ENCODE peak calls at places on chromosomes 1 and 21, in four cellular contexts. Q is H1, D is GM12878, Y is SK-N-SH. T is an unnamed sample.

GRCh38 chr1:1091344-1092148 is 17.4 kb upstream of the RNF223 start:
- DNase-seq in Q (no peak), Y (peak), D (no peak), T (no peak)

GRCh38 chr1:73611681-73612080 is 586.3 kb downstream of the LRRIQ3 start:
- DNase-seq in Y (no peak), Q (no peak), D (no peak), T (no peak)

GRCh38 chr1:58780586-58781452 is 3.0 kb downstream of the JUN start:
- DNase-seq in D (no peak), Y (no peak), Q (no peak), T (no peak)

GRCh38 chr1:118077331-118078055 is 107.5 kb downstream of the SPAG17 start:
- DNase-seq in Y (no peak), Q (peak), D (no peak), T (peak)

GRCh38 chr21:32516729-32517649 is 68.3 kb downstream of the TCP10L start:
- DNase-seq in Q (no peak), Y (no peak), D (no peak), T (no peak)

GRCh38 chr1:116842654-116843053 is 67.1 kb upstream of the PTGFRN start:
- DNase-seq in Y (no peak), Q (no peak), D (no peak), T (peak)

GRCh38 chr1:204879351-204879750 is 8.7 kb downstream of the NFASC start:
- DNase-seq in Q (no peak), D (no peak), Y (peak), T (no peak)

GRCh38 chr1:61316493-61316892 is 234.1 kb downstream of the NFIA start:
- DNase-seq in Y (no peak), D (no peak), Q (no peak), T (no peak)

GRCh38 chr1:234535763-234536515 is 57.0 kb upstream of the TARBP1 start:
- DNase-seq in D (no peak), Y (no peak), Q (no peak), T (no peak)

GRCh38 chr1:27618341-27619067 is 14.6 kb upstream of the AHDC1 start:
- DNase-seq in Y (no peak), Q (no peak), D (no peak), T (no peak)

GRCh38 chr1:234776875-234777849 is 167.2 kb upstream of the IRF2BP2 start:
- DNase-seq in Y (no peak), Q (no peak), D (no peak), T (no peak)

GRCh38 chr1:111190931-111191451 is 9.5 kb downstream of the DENND2D start:
- DNase-seq in Y (no peak), D (no peak), Q (no peak), T (no peak)

GRCh38 chr1:247336390-247336789 is 4.7 kb upstream of the ZNF496 start:
- DNase-seq in Q (no peak), D (no peak), Y (no peak), T (no peak)

GRCh38 chr21:43995521-43996105 is 16.5 kb upstream of the TRAPPC10 start:
- DNase-seq in Y (no peak), D (no peak), Q (no peak), T (no peak)

GRCh38 chr1:185938396-185938795 is 204.2 kb downstream of the HMCN1 start:
- DNase-seq in Q (no peak), Y (no peak), D (no peak), T (no peak)

DNA sequence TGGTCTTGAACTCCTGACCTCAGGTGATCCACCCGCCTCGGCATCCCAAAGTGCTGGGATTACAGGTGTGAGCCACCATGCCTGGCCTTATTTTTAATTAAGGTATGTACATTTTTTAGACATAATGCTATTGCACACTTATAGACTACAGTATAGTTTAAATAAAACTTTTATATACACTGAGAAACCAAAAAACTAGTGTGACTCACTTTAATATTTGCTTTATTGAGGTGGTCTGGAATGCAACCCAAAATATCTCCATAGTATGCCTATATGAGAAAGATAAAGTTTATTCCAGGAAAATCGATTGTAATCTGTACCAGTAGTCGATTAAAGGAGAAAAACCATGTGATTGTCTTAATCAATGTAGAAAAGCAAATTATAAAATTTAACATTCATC is 85.5 kb upstream of the ERRFI1 start:
- DNase-seq in Y (no peak), D (no peak), Q (no peak), T (no peak)
- TF ChIP-seq TCF12 in Y (no peak), D (no peak), Q (no peak), T (no peak)

DNA sequence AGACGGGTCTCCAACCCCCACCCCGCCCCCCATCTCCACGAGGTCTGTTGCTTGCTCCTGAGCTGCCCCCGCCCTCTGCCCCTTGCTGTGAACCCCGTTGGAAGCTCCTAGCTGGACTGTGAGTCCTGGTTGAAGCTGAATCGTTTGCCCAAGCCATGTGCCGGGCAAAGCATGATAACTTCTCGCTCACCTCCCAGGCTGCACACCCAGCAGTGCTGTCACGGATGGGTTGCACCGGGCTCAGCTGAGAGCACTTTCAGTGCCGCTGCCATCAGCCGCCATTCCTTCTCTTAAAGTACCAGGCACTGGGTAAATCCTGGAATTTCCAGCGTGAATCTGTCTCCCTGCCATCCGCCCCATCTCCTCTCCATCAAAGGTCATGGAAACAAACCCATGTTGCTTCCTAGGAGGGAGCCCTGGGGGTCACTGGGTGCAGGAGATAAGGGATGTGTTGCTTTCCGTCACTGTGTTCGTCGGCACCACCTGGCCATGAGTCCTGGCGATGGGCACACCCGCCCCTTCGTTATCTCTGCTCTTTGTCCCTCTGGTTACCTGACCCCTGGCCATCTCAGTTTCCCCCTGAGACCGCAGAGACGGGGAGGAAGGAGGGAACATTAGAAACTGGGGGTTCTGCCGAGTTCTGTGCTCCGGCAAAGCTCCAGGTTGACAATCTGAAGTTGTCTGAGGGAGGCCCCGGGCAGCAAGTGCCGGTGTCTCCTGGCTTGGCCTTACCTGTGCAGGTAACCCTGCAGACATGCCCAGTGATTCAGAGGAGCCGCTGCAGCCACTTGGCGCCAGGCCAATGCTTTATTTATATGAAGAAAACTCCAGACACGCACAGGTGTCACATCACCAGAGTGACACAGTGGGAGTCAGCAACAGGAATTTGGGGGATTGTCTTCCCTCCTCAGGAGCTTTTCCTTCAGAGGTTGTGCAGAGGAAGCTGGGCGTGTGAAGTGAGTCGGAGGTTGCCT is 2.7 kb downstream of the PDE9A start:
- DNase-seq in D (no peak), Q (no peak), Y (no peak), T (no peak)
- TF ChIP-seq TCF12 in D (no peak), Q (no peak), Y (no peak), T (no peak)

GRCh38 chr1:147494998-147495580 is 46.2 kb upstream of the BCL9 start:
- DNase-seq in Y (peak), Q (no peak), D (peak), T (peak)
- TF ChIP-seq TCF12 in Y (no peak), Q (no peak), D (no peak), T (no peak)

DNA sequence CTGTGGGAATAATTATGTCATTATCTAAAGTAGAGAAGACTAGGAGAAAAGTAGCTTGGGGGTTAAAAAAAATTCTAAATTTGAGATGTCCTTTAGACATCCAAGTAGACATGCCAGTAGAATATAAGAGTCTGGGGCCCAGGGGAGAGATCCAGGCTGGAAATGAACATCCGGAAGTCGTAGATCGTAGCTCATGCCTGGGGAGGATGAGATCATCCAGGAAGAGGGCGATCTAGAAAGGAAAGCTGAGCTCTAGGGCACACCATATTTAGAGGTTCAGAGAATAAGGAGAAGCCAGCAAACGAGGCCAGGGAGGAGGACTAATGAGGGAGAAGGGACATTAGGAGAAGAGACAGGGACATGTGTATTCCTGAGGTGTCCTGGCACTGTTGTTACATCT is 12.2 kb downstream of the NGF start:
- DNase-seq in Y (no peak), D (no peak), Q (no peak), T (no peak)
- TF ChIP-seq TCF12 in Y (no peak), D (no peak), Q (no peak), T (no peak)

GRCh38 chr1:198519639-198520501 is 20.6 kb downstream of the ATP6V1G3 start:
- DNase-seq in D (no peak), Q (no peak), Y (no peak), T (no peak)
- TF ChIP-seq TCF12 in D (no peak), Q (no peak), Y (no peak), T (no peak)

GRCh38 chr1:16112558-16113555 is 39.4 kb upstream of the FAM131C start:
- DNase-seq in Y (peak), D (no peak), Q (no peak), T (peak)

GRCh38 chr1:16110884-16111283 is 37.4 kb upstream of the FAM131C start:
- DNase-seq in D (no peak), Q (no peak), Y (no peak), T (no peak)

GRCh38 chr1:16109571-16109970 is 36.1 kb upstream of the FAM131C start:
- DNase-seq in Q (no peak), Y (no peak), D (no peak), T (no peak)

GRCh38 chr1:16110456-16110855 is 37.0 kb upstream of the FAM131C start:
- DNase-seq in D (no peak), Y (no peak), Q (no peak), T (no peak)

DNA sequence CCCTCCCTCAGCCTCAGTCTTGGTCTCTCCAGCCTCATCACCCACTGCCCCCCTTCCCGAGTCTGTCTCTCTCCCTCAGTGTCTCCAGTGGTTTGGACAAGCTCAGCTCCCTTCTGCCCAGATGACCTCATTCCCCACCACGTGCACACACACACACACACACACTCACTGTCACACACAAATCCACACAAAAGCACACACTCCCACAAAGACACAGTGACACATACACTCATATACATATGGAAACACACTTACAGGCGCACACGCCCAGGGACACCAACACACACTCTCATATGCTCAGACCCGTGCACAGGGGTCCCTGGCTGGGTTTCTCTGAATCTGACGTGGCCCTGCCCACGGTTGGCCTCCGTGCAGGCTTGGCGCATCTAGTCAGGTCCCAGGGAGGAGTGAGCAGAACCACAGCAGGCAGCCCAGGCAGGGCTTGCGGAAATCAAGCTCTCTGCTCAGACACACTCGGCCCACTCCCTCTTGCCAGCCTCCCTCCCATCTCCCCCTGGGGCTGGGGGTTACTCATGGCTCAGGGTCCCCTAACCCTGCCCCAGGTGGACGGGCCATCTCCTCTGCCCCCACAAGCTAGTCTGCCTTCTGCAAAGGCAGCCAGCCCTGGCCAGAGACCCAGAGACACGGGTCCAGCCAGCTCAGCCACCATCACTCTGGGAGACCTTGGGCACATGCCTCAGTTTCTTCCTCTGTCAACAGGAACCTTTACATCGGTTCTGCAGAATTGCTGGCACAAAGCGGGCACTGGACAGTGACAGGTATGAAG is 38.5 kb upstream of the FAM131C start:
- DNase-seq in Y (no peak), D (no peak), Q (no peak), T (no peak)
- TF ChIP-seq TCF12 in Y (no peak), D (no peak), Q (no peak), T (no peak)